ENCODE peak calls at places on chromosomes 11 and 22, in nine cellular contexts. I, S, N, L, C, J, V, W and M are unnamed samples.

GRCh38 chr11:3380706-3381570 is 2.0 kb upstream of the ZNF195 start:
- DNase-seq in I (no peak), S (no peak), N (no peak), L (peak), C (no peak), J (no peak), V (peak), W (no peak), M (no peak)

GRCh38 chr11:10654211-10655150 is 39.1 kb downstream of the IRAG1 start:
- DNase-seq in I (no peak), S (no peak), N (peak), L (peak), C (no peak), J (no peak), V (no peak), W (peak), M (peak)

GRCh38 chr11:77252555-77253270 is 48.8 kb downstream of the GDPD4 start:
- DNase-seq in I (no peak), S (no peak), N (no peak), L (no peak), C (no peak), J (no peak), V (no peak), W (no peak), M (no peak)

GRCh38 chr11:63510360-63511130 is 4.7 kb downstream of the LGALS12 start:
- DNase-seq in I (no peak), S (no peak), N (no peak), L (peak), C (no peak), J (no peak), V (no peak), W (no peak), M (no peak)

GRCh38 chr11:120168108-120168959 is 30.4 kb upstream of the TRIM29 start:
- DNase-seq in I (peak), S (no peak), N (no peak), L (no peak), C (no peak), J (no peak), V (no peak), W (no peak), M (no peak)

GRCh38 chr11:75100314-75100713 is 3.6 kb upstream of the OR2AT4 start:
- DNase-seq in I (no peak), S (peak), N (peak), L (peak), C (no peak), J (peak), V (no peak), W (peak), M (peak)

GRCh38 chr22:44461614-44462013 is 36.4 kb downstream of the RTL6 start:
- DNase-seq in I (no peak), S (no peak), N (no peak), L (no peak), C (no peak), J (no peak), V (no peak), W (no peak), M (no peak)

GRCh38 chr11:121257976-121258375 is 34.6 kb upstream of the SC5D start:
- DNase-seq in I (no peak), S (no peak), N (no peak), L (no peak), C (no peak), J (no peak), V (no peak), W (no peak), M (no peak)

GRCh38 chr11:86287468-86287796 is 14.6 kb upstream of the HIKESHI start:
- DNase-seq in I (no peak), S (no peak), N (no peak), L (no peak), C (no peak), J (no peak), V (no peak), W (no peak), M (no peak)

GRCh38 chr11:34613462-34614183 is 7.3 kb upstream of the EHF start:
- DNase-seq in I (no peak), S (peak), N (no peak), L (no peak), C (no peak), J (no peak), V (no peak), W (no peak), M (no peak)

GRCh38 chr11:46669606-46670243 is 30.7 kb downstream of the ARHGAP1 start:
- DNase-seq in I (peak), S (no peak), N (peak), L (peak), C (no peak), J (no peak), V (no peak), W (peak), M (no peak)

GRCh38 chr22:32896951-32897350 is 95.4 kb downstream of the TIMP3 start:
- DNase-seq in I (no peak), S (no peak), N (no peak), L (no peak), C (no peak), J (no peak), V (no peak), W (no peak), M (no peak)

GRCh38 chr11:42974510-42974909 is 337.3 kb upstream of the API5 start:
- DNase-seq in I (no peak), S (no peak), N (no peak), L (no peak), C (no peak), J (no peak), V (no peak), W (no peak), M (no peak)

GRCh38 chr22:49899530-49899929 is 18.7 kb downstream of the ALG12 start:
- DNase-seq in I (no peak), S (no peak), N (no peak), L (no peak), C (no peak), J (no peak), V (no peak), W (no peak), M (no peak)

GRCh38 chr11:56394381-56394780 is 18.1 kb upstream of the OR5AL1 start:
- DNase-seq in I (no peak), S (no peak), N (no peak), L (no peak), C (no peak), J (no peak), V (no peak), W (no peak), M (no peak)

GRCh38 chr11:6559375-6559774 is 44.0 kb downstream of the RRP8 start:
- DNase-seq in I (no peak), S (no peak), N (no peak), L (no peak), C (no peak), J (no peak), V (no peak), W (no peak), M (no peak)

GRCh38 chr22:36344106-36344827 is 43.5 kb downstream of the MYH9 start:
- DNase-seq in I (no peak), S (no peak), N (no peak), L (no peak), C (no peak), J (no peak), V (no peak), W (no peak), M (no peak)

GRCh38 chr11:134481135-134481534 is 69.1 kb upstream of the B3GAT1 start:
- DNase-seq in I (no peak), S (no peak), N (no peak), L (no peak), C (no peak), J (no peak), V (no peak), W (no peak), M (no peak)

GRCh38 chr11:110759972-110760381 is 47.7 kb upstream of the ARHGAP20 start:
- DNase-seq in I (no peak), S (no peak), N (no peak), L (peak), C (no peak), J (no peak), V (no peak), W (no peak), M (peak)

GRCh38 chr22:50546326-50547230 is 879 bp downstream of the KLHDC7B start:
- DNase-seq in I (no peak), S (no peak), N (no peak), L (no peak), C (no peak), J (no peak), V (no peak), W (no peak), M (no peak)

GRCh38 chr11:6622261-6623171 is 3.3 kb upstream of the TPP1 start:
- DNase-seq in I (peak), S (no peak), N (no peak), L (no peak), C (no peak), J (no peak), V (no peak), W (no peak), M (no peak)

GRCh38 chr11:102226702-102227101 is 90.6 kb upstream of the BIRC3 start:
- DNase-seq in I (no peak), S (no peak), N (no peak), L (peak), C (no peak), J (no peak), V (no peak), W (no peak), M (peak)

GRCh38 chr11:117843666-117844484 is 19.3 kb upstream of the FXYD2 start:
- DNase-seq in I (peak), S (peak), N (peak), L (peak), C (peak), J (peak), V (peak), W (peak), M (peak)

GRCh38 chr11:120953230-120953558 is 70.7 kb upstream of the TBCEL start:
- DNase-seq in I (no peak), S (no peak), N (no peak), L (no peak), C (no peak), J (no peak), V (no peak), W (no peak), M (no peak)

GRCh38 chr11:36012410-36012809 is 68.5 kb downstream of the LDLRAD3 start:
- DNase-seq in I (no peak), S (no peak), N (no peak), L (peak), C (no peak), J (no peak), V (no peak), W (no peak), M (peak)

GRCh38 chr11:12897867-12898266 is 111.2 kb upstream of the RASSF10 start:
- DNase-seq in I (no peak), S (no peak), N (no peak), L (no peak), C (no peak), J (no peak), V (no peak), W (no peak), M (no peak)